ENCODE peak calls at places on chromosomes 6 and 20, in nine cellular contexts. Q, D, P, Z, V, S, H, X and E are unnamed samples.

GRCh38 chr20:4073852-4074741 is 58.7 kb upstream of the RNF24 start:
- DNase-seq in Q (peak), D (no peak), P (peak), Z (no peak), V (no peak), S (no peak), H (no peak), X (no peak), E (no peak)

GRCh38 chr6:2718334-2719052 is 32.2 kb downstream of the MYLK4 start:
- DNase-seq in Q (no peak), D (peak), P (no peak), Z (no peak), V (no peak), S (no peak), H (no peak), X (no peak), E (no peak)

GRCh38 chr6:15947436-15947835 is 181.4 kb upstream of the MYLIP start:
- DNase-seq in Q (no peak), D (no peak), P (no peak), Z (no peak), V (no peak), S (no peak), H (no peak), X (no peak), E (no peak)

GRCh38 chr20:58712116-58712822 is 19.7 kb downstream of the NPEPL1 start:
- DNase-seq in Q (peak), D (no peak), P (peak), Z (no peak), V (peak), S (no peak), H (no peak), X (no peak), E (peak)

GRCh38 chr6:15893556-15894253 is 230.9 kb upstream of the DTNBP1 start:
- DNase-seq in Q (no peak), D (peak), P (no peak), Z (no peak), V (no peak), S (peak), H (no peak), X (no peak), E (no peak)

GRCh38 chr6:20705741-20706140 is 171.5 kb downstream of the CDKAL1 start:
- DNase-seq in Q (no peak), D (no peak), P (no peak), Z (no peak), V (no peak), S (no peak), H (no peak), X (no peak), E (no peak)

GRCh38 chr6:116697475-116697874 is 16.5 kb downstream of the KPNA5 start:
- DNase-seq in Q (no peak), D (no peak), P (no peak), Z (no peak), V (no peak), S (no peak), H (no peak), X (no peak), E (no peak)

GRCh38 chr20:44247676-44248419 is 740 bp downstream of the GDAP1L1 start:
- DNase-seq in Q (no peak), D (peak), P (no peak), Z (no peak), V (no peak), S (no peak), H (no peak), X (no peak), E (peak)

GRCh38 chr20:13119583-13119982 is 101.5 kb upstream of the ISM1 start:
- DNase-seq in Q (no peak), D (peak), P (no peak), Z (no peak), V (peak), S (peak), H (no peak), X (no peak), E (no peak)

GRCh38 chr6:119728220-119728750 is 378.7 kb upstream of the MAN1A1 start:
- DNase-seq in Q (no peak), D (no peak), P (no peak), Z (no peak), V (no peak), S (no peak), H (no peak), X (no peak), E (no peak)

GRCh38 chr20:35454881-35455609 is at the start of gene CEP250:
- DNase-seq in Q (peak), D (peak), P (no peak), Z (peak), V (peak), S (peak), H (peak), X (peak), E (peak)
- TF ChIP-seq POLR2A in Q (no peak), D (peak), P (peak), Z (peak), V (no peak), S (peak), H (peak), X (peak), E (no peak)

DNA sequence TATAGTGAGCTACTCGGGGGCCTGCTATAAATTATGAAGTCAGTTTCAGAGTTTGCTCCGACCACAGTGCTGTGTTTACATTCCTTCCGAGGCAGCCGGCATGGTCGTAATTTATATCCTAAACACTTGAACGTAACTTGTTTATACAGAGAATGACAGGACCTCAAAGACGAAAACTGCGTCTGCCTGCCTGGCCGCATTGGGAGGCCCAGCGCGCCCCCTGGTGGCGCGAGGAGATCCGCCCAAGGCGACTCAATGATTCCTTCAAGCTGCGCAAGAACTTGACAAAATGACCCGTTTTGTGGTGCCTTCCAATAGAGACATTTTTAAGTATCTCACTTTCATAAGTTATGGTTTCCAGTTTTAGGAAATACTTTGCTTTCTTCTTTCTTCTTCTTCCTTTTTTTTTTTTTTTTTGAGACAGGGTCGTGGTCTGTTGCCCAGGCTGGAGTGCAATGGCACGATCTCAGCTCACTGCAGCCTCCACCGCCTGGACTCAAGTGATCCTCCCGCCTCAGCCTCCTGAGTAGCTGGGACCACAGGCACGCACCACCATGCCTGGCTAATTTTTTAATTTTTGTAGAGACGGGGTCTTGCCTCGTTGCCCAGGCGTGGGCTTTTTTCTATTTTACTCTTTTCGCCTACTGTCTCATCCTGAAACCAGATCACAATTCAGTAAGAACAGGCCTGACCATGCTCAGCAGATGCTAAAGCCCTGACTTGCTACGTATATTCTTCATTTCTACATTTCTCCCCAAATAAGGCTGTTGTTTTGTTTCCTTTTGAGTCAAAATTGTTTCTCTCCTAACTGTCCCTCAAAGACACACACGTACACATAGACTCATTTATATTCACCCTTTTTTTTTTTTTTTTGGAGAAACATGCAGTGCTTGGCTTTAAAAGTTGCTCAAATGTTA is 7.8 kb downstream of the FOXF2 start:
- DNase-seq in Q (peak), D (peak), P (no peak), Z (peak), V (peak), S (peak), H (peak), X (peak), E (peak)
- TF ChIP-seq POLR2AphosphoS5 in Q (peak), D (no peak), P (no peak), Z (no peak), V (peak), S (no peak), H (no peak), X (no peak), E (no peak)

GRCh38 chr20:324177-325042 is 942 bp upstream of the SOX12 start:
- DNase-seq in Q (peak), D (peak), P (no peak), Z (no peak), V (peak), S (peak), H (peak), X (peak), E (peak)
- TF ChIP-seq POLR2A in Q (peak), D (peak), P (peak), Z (peak), V (no peak), S (peak), H (peak), X (no peak), E (peak)

GRCh38 chr6:159969921-159970320 is 1.0 kb downstream of the IGF2R start:
- DNase-seq in Q (peak), D (peak), P (no peak), Z (no peak), V (peak), S (peak), H (peak), X (no peak), E (no peak)
- TF ChIP-seq POLR2AphosphoS5 in Q (no peak), D (no peak), P (peak), Z (no peak), V (peak), S (no peak), H (no peak), X (peak), E (no peak)

GRCh38 chr20:57671662-57672061 is 38.2 kb downstream of the PMEPA1 start:
- DNase-seq in Q (no peak), D (no peak), P (no peak), Z (no peak), V (no peak), S (no peak), H (no peak), X (no peak), E (no peak)
- TF ChIP-seq POLR2A in Q (no peak), D (no peak), P (no peak), Z (no peak), V (no peak), S (no peak), H (no peak), X (no peak), E (no peak)

GRCh38 chr6:147789430-147789947 is 281.0 kb downstream of the SAMD5 start:
- DNase-seq in Q (no peak), D (no peak), P (no peak), Z (no peak), V (no peak), S (no peak), H (no peak), X (no peak), E (no peak)

GRCh38 chr6:147782302-147782701 is 273.8 kb downstream of the SAMD5 start:
- DNase-seq in Q (no peak), D (peak), P (no peak), Z (no peak), V (no peak), S (no peak), H (no peak), X (no peak), E (no peak)

GRCh38 chr6:147784371-147784770 is 275.9 kb downstream of the SAMD5 start:
- DNase-seq in Q (no peak), D (no peak), P (no peak), Z (no peak), V (no peak), S (no peak), H (no peak), X (no peak), E (no peak)

DNA sequence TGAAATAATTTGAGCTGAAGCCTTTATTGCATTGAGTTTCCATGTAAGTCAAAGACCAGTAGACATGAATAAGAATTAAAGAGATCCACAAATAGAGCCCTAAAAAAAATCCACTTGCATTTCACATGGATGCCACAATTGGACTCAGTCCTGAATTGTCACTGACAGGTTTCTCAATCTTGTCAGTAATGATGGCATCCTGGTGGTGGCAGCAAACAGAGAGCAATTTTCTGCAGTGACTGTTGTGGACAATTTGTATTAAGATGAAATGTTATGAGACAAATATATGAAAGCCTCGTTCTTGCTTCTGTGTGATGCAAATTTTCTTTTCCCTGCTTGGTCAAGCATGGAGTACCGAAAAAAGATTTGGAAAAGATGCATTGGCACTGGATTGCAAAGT is 278.9 kb downstream of the SAMD5 start:
- DNase-seq in Q (no peak), D (no peak), P (no peak), Z (no peak), V (no peak), S (no peak), H (no peak), X (no peak), E (no peak)
- TF ChIP-seq POLR2AphosphoS5 in Q (no peak), D (no peak), P (no peak), Z (no peak), V (no peak), S (no peak), H (no peak), X (no peak), E (no peak)